ENCODE peak calls at places on chromosomes 1 and 21, in six cellular contexts. J is tibial artery, I is right cardiac atrium, B is Caco-2, A is tibial nerve, R is endodermal cell. H is an unnamed sample.

GRCh38 chr1:112672009-112672408 is 2.5 kb upstream of the MOV10 start:
- DNase-seq in R (no peak), B (no peak), I (no peak), A (no peak), J (no peak), H (no peak)

GRCh38 chr1:247833601-247834000 is 8.1 kb downstream of the OR11L1 start:
- DNase-seq in R (no peak), J (no peak), I (no peak), A (no peak), B (no peak), H (peak)

GRCh38 chr1:182397653-182398388 is 2.6 kb downstream of the TEDDM1 start:
- DNase-seq in R (no peak), I (no peak), B (peak), J (no peak), A (no peak), H (no peak)

GRCh38 chr1:109314805-109315204 is 8.0 kb upstream of the MYBPHL start:
- DNase-seq in R (no peak), I (no peak), J (no peak), A (no peak), B (no peak), H (no peak)

GRCh38 chr1:215040190-215040589 is 42.3 kb upstream of the KCNK2 start:
- DNase-seq in J (no peak), I (no peak), B (no peak), R (no peak), A (no peak), H (no peak)

GRCh38 chr21:31283025-31283424 is 61.0 kb downstream of the TIAM1 start:
- DNase-seq in A (no peak), J (no peak), B (no peak), R (no peak), I (no peak), H (no peak)

GRCh38 chr1:118716775-118717174 is 271.4 kb downstream of the TBX15 start:
- DNase-seq in A (no peak), I (no peak), J (no peak), R (no peak), B (no peak), H (no peak)

GRCh38 chr21:28639742-28640141 is 352.9 kb downstream of the LTN1 start:
- DNase-seq in I (no peak), B (no peak), R (no peak), J (no peak), A (no peak), H (no peak)

GRCh38 chr1:157505481-157506272 is 46.6 kb downstream of the FCRL5 start:
- DNase-seq in I (no peak), R (peak), B (peak), A (peak), J (peak), H (peak)

GRCh38 chr1:150087415-150087814 is 19.8 kb downstream of the VPS45 start:
- DNase-seq in I (no peak), R (no peak), A (no peak), B (no peak), J (no peak), H (no peak)
- H3K4me3 ChIP-seq in I (no peak), R (no peak), A (no peak), B (no peak), J (no peak), H (no peak)

GRCh38 chr1:5892370-5892769 is 99.9 kb downstream of the NPHP4 start:
- DNase-seq in J (no peak), B (no peak), R (no peak), I (peak), A (no peak), H (no peak)
- H3K4me3 ChIP-seq in J (no peak), B (no peak), R (no peak), I (no peak), A (no peak), H (no peak)

GRCh38 chr1:226730826-226731225 is 8.3 kb downstream of the ITPKB start:
- DNase-seq in A (no peak), R (no peak), J (no peak), I (no peak), B (no peak), H (no peak)
- H3K4me3 ChIP-seq in A (no peak), R (peak), J (no peak), I (no peak), B (no peak), H (no peak)

DNA sequence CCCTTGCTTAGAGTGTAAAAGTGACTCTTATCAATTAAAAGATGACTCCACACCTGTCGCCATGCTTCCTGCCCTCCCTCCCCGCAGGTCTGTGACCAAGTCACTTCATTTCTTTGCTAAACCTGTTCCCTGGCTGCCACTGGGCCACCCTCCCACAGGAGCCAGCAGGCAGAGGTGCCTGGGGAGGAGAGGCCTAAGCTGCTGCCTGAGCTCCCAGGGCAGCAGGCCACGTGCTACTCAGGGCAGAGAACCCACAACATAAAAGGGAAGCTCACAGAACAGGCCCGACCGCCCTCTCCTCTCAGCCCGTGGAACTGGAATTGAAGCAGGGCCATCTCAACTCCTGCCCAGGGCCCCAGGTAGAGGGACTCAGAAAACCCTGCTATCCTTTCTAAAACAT is 4.9 kb downstream of the C1orf198 start:
- DNase-seq in R (no peak), B (peak), J (no peak), A (no peak), I (peak), H (peak)
- H3K4me3 ChIP-seq in R (no peak), B (no peak), J (no peak), A (no peak), I (no peak), H (no peak)

DNA sequence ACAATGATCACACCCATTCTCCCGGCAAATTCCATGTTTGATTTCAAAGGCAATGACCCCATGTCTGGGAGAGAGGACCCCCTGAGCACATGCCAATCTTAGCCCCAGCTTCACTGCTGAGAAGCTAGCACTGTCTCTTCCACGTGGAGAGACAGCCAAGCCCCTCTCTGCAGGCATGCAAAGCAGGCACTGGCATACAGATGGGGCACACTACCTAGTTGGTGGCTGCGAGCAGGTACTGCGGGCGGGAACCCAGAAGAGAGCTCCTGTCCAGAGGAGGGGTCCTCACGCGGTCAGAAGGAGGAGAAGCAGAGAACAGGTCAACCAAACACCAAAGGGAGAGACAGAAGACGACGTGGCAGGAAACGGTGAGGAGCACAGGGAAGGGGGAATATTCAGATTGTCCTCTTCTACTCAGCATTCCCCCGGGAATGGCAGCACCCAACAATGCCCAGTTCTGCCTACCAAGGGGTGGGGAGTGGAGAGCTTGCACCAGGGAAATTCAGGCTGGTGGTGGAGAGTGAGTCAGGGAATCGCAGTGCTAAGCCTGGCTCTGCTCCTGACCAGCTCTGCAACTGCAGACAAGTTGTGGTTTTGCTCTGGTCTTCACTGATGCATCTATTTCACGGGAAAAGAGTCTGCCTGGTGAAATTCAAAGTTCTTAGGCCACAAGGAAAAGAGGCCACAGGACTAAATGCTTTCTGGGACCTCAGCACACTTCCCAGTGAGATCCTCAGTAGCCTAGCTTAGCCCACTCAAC is 48.1 kb upstream of the GOLT1A start:
- DNase-seq in J (no peak), B (no peak), R (no peak), A (no peak), I (no peak), H (no peak)
- H3K4me3 ChIP-seq in J (no peak), B (no peak), R (no peak), A (no peak), I (no peak), H (no peak)